ENCODE peak calls at places on chromosomes 1 and 21, in four cellular contexts. V is choroid plexus epithelial cell; F is CD8-positive, alpha-beta T cell; J is psoas muscle. N is an unnamed sample.

GRCh38 chr21:15617968-15618367 is 111.8 kb upstream of the USP25 start:
- DNase-seq in F (no peak), V (peak; percentile 83), J (no peak), N (peak; percentile 64)

GRCh38 chr1:101137144-101138126 is 99.4 kb upstream of the S1PR1 start:
- DNase-seq in J (no peak), F (no peak), V (peak; percentile 91), N (peak; percentile 7)

GRCh38 chr1:165828103-165828558 is 717 bp downstream of the UCK2 start:
- DNase-seq in F (peak; percentile 38), V (peak; percentile 20), J (peak; percentile 43), N (peak; percentile 64)

GRCh38 chr1:57309608-57310007 is 114.3 kb downstream of the DAB1 start:
- DNase-seq in F (no peak), J (no peak), V (no peak), N (no peak)

GRCh38 chr1:185808675-185809074 is 74.5 kb downstream of the HMCN1 start:
- DNase-seq in V (no peak), J (no peak), F (no peak), N (no peak)

GRCh38 chr21:32140212-32141008 is 138.4 kb downstream of the MIS18A start:
- DNase-seq in V (no peak), J (no peak), F (no peak), N (no peak)

GRCh38 chr1:153598309-153599172 is 14.4 kb downstream of the S100A16 start:
- DNase-seq in J (no peak), V (peak; percentile 70), F (no peak), N (no peak)

GRCh38 chr1:28132110-28132897 is 43.9 kb upstream of the EYA3 start:
- DNase-seq in J (no peak), V (no peak), F (no peak), N (no peak)

GRCh38 chr1:209630383-209631219 is 21.6 kb downstream of the LAMB3 start:
- DNase-seq in J (no peak), F (no peak), V (no peak), N (no peak)

GRCh38 chr1:145706282-145706681 is 886 bp downstream of the PDZK1 start:
- DNase-seq in J (no peak), F (no peak), V (no peak), N (peak; percentile 68)

GRCh38 chr1:11286735-11287410 is 13.9 kb downstream of the UBIAD1 start:
- DNase-seq in J (no peak), V (peak; percentile 51), F (no peak), N (no peak)

GRCh38 chr1:235893840-235894239 is 27.1 kb upstream of the LYST start:
- DNase-seq in J (no peak), V (no peak), F (no peak), N (no peak)

GRCh38 chr1:9389969-9390368 is 97.3 kb downstream of the SPSB1 start:
- DNase-seq in F (no peak), J (no peak), V (no peak), N (no peak)

GRCh38 chr21:42398414-42399030 is 2.7 kb upstream of the TMPRSS3 start:
- DNase-seq in V (no peak), F (no peak), J (no peak), N (no peak)

GRCh38 chr1:85692730-85693314 is 15.4 kb downstream of the ZNHIT6 start:
- DNase-seq in F (no peak), V (peak; percentile 85), J (no peak), N (peak; percentile 52)

GRCh38 chr1:220956861-220957605 is 77.8 kb downstream of the HLX start:
- DNase-seq in V (peak; percentile 74), F (no peak), J (peak; percentile 20), N (peak; percentile 97)

GRCh38 chr1:211925016-211925415 is 94.5 kb upstream of the LPGAT1 start:
- DNase-seq in J (no peak), F (no peak), V (no peak), N (peak; percentile 65)

GRCh38 chr1:116254776-116255175 is 118.3 kb upstream of the ATP1A1 start:
- DNase-seq in J (no peak), V (peak; percentile 1), F (no peak), N (no peak)

GRCh38 chr21:44416193-44416592 is 39.1 kb upstream of the LRRC3 start:
- DNase-seq in F (no peak), J (no peak), V (no peak), N (no peak)

GRCh38 chr1:248923932-248924331 is 17.9 kb downstream of the PGBD2 start:
- DNase-seq in J (no peak), V (no peak), F (no peak), N (no peak)

GRCh38 chr21:41369915-41370839 is 8.3 kb downstream of the MX2 start:
- DNase-seq in J (no peak), V (no peak), F (peak; percentile 56), N (no peak)

GRCh38 chr1:116855220-116855619 is 54.5 kb upstream of the PTGFRN start:
- DNase-seq in F (no peak), V (peak; percentile 28), J (peak; percentile 32), N (no peak)

GRCh38 chr1:40423264-40423642 is 27.0 kb upstream of the ZFP69B start:
- DNase-seq in J (no peak), F (no peak), V (no peak), N (no peak)

GRCh38 chr1:178594133-178594532 is 81.2 kb downstream of the TEX35 start:
- DNase-seq in J (peak; percentile 21), V (no peak), F (no peak), N (no peak)

GRCh38 chr1:30721311-30722174 is 1.8 kb downstream of the MATN1 start:
- DNase-seq in F (no peak), V (no peak), J (peak; percentile 11), N (no peak)
- TF ChIP-seq CTCF in F (no peak), V (no peak), J (no peak), N (no peak)

DNA sequence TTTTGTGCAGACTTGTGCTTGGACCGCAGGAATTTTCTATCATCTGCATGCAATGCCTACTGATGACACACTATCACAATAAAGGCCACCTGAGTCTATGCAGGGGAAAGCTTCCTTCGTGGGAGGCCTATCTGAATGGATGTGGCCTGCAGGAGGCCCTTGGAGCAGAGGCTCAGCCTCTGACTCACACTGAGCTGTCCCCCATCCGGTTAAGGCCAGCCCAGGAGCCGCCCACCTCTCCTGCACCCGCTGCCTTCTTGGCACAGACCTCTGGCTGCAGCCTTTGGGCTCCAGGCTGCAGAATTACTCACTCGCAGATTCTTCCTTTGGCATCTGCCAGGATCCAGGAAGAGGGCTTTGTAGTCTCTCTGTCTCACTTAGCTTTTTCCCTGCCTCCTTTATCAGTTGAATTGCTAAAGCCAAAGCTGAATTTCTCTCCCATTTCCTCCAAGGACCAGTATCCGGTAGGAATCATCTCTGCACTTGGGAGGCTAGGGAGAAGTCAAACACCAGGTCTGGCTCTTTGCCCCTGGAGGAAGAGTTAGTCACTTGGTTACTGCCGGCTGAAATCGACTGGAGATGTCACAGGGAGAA is 65.1 kb upstream of the JUN start:
- DNase-seq in F (no peak), J (peak; percentile 83), V (peak; percentile 94), N (peak; percentile 99)
- TF ChIP-seq CTCF in F (no peak), J (no peak), V (peak; percentile 27), N (no peak)

DNA sequence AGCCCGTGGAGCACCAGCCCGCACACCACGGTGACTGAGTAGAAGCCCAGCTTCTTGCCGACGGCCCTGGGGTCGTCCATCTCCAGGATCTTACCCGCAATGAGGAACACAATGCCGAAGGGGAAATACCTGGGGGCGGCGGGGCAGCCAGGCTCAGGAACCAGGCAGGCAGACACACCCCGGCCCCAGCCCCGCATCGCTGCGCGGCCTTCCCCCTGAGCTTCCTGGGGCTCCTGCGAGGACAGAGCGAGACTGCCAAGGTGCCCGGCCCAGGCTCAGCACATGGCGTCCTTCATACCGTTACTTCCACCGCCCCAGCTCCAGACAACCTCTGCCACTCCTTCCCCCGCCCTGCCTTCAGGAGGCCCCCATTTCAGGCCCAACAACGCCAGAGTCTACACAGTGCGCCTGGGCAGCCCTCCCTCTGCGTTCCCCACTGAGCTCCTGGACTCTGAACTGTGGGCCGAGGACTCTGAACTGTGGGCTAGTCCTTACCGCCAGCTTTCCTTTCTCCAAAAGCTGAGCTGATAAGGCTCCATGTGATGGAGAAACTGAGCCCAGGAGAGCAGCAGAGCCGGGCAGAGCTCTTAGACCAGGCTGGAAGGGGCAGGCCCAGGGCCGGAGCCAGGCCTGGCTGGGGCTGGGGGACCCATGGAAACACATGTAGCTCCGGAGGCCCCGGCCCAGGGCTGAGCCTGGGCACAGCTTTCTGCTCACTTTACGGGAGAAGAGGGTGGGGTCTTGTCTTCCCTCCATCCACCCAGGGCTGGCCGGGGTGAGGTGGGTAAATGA is 30.8 kb downstream of the PODN start:
- DNase-seq in F (no peak), J (no peak), V (no peak), N (no peak)
- TF ChIP-seq CTCF in F (no peak), J (no peak), V (no peak), N (no peak)

GRCh38 chr1:182806015-182806678 is 16.6 kb downstream of the NPL start:
- DNase-seq in F (no peak), J (no peak), V (no peak), N (no peak)
- TF ChIP-seq CTCF in F (no peak), J (no peak), V (no peak), N (no peak)

GRCh38 chr1:172532700-172533510 is at the start of gene SUCO:
- DNase-seq in F (peak; percentile 100), J (peak; percentile 100), V (peak; percentile 100), N (peak; percentile 100)
- TF ChIP-seq CTCF in F (peak; percentile 16), J (no peak), V (peak; percentile 40), N (no peak)

GRCh38 chr1:183945432-183946308 is 91.9 kb downstream of the COLGALT2 start:
- DNase-seq in J (no peak), V (no peak), F (no peak), N (no peak)

GRCh38 chr1:183946309-183946591 is 91.3 kb downstream of the COLGALT2 start:
- DNase-seq in F (no peak), V (no peak), J (no peak), N (no peak)

GRCh38 chr1:183942933-183943693 is 94.4 kb downstream of the COLGALT2 start:
- DNase-seq in V (peak; percentile 100), F (no peak), J (no peak), N (peak; percentile 92)
- TF ChIP-seq CTCF in V (peak; percentile 49), F (no peak), J (no peak), N (no peak)

GRCh38 chr1:7042322-7043231 is 257.3 kb downstream of the CAMTA1 start:
- DNase-seq in F (no peak), J (no peak), V (peak; percentile 66), N (peak; percentile 49)
- TF ChIP-seq CTCF in F (peak; percentile 25), J (peak; percentile 50), V (peak; percentile 69), N (peak; percentile 49)

N was measured in MCF 10A.